ENCODE peak calls at places on chromosome 22, in eight cellular contexts. One of them, this sample, is unnamed.

GRCh38 chr22:20118572-20119020 is 1.6 kb upstream of the TRMT2A start:
- DNase-seq in esophagus muscularis mucosa: no peak
- DNase-seq in heart right ventricle: no peak
- DNase-seq in body of pancreas: no peak
- DNase-seq in fibroblast of the aortic adventitia: no peak
- DNase-seq in CD4-positive, alpha-beta T cell: no peak
- DNase-seq in thyroid gland: no peak
- DNase-seq in psoas muscle: peak
- DNase-seq in this sample: no peak

GRCh38 chr22:48804811-48805301 is 1022.8 kb downstream of the BRD1 start:
- DNase-seq in psoas muscle: no peak
- DNase-seq in CD4-positive, alpha-beta T cell: no peak
- DNase-seq in fibroblast of the aortic adventitia: no peak
- DNase-seq in thyroid gland: no peak
- DNase-seq in body of pancreas: no peak
- DNase-seq in esophagus muscularis mucosa: no peak
- DNase-seq in heart right ventricle: no peak
- DNase-seq in this sample: no peak

GRCh38 chr22:31241200-31241599 is 29.1 kb downstream of the LIMK2 start:
- DNase-seq in thyroid gland: no peak
- DNase-seq in esophagus muscularis mucosa: no peak
- DNase-seq in CD4-positive, alpha-beta T cell: no peak
- DNase-seq in body of pancreas: no peak
- DNase-seq in psoas muscle: no peak
- DNase-seq in fibroblast of the aortic adventitia: no peak
- DNase-seq in heart right ventricle: no peak
- DNase-seq in this sample: no peak

GRCh38 chr22:42700901-42701300 is 19.8 kb downstream of the A4GALT start:
- DNase-seq in CD4-positive, alpha-beta T cell: no peak
- DNase-seq in esophagus muscularis mucosa: no peak
- DNase-seq in thyroid gland: no peak
- DNase-seq in body of pancreas: no peak
- DNase-seq in heart right ventricle: no peak
- DNase-seq in psoas muscle: no peak
- DNase-seq in fibroblast of the aortic adventitia: no peak
- DNase-seq in this sample: no peak

GRCh38 chr22:42848941-42849340 is 8.1 kb downstream of the ARFGAP3 start:
- DNase-seq in psoas muscle: no peak
- DNase-seq in heart right ventricle: no peak
- DNase-seq in esophagus muscularis mucosa: no peak
- DNase-seq in thyroid gland: peak
- DNase-seq in body of pancreas: peak
- DNase-seq in fibroblast of the aortic adventitia: no peak
- DNase-seq in CD4-positive, alpha-beta T cell: no peak
- DNase-seq in this sample: no peak

GRCh38 chr22:48948575-48949170 is 879.0 kb downstream of the BRD1 start:
- DNase-seq in psoas muscle: no peak
- DNase-seq in fibroblast of the aortic adventitia: no peak
- DNase-seq in esophagus muscularis mucosa: peak
- DNase-seq in thyroid gland: no peak
- DNase-seq in heart right ventricle: no peak
- DNase-seq in body of pancreas: no peak
- DNase-seq in CD4-positive, alpha-beta T cell: no peak
- DNase-seq in this sample: no peak

GRCh38 chr22:43243275-43243768 is 56.4 kb upstream of the TTLL12 start:
- DNase-seq in thyroid gland: no peak
- DNase-seq in esophagus muscularis mucosa: no peak
- DNase-seq in heart right ventricle: no peak
- DNase-seq in CD4-positive, alpha-beta T cell: no peak
- DNase-seq in body of pancreas: no peak
- DNase-seq in psoas muscle: no peak
- DNase-seq in fibroblast of the aortic adventitia: no peak
- DNase-seq in this sample: no peak

GRCh38 chr22:45742866-45743450 is 71.3 kb downstream of the ATXN10 start:
- DNase-seq in esophagus muscularis mucosa: no peak
- DNase-seq in heart right ventricle: no peak
- DNase-seq in psoas muscle: peak
- DNase-seq in thyroid gland: no peak
- DNase-seq in body of pancreas: peak
- DNase-seq in CD4-positive, alpha-beta T cell: no peak
- DNase-seq in fibroblast of the aortic adventitia: peak
- DNase-seq in this sample: no peak

GRCh38 chr22:20438066-20438677 is 547 bp upstream of the SCARF2 start:
- DNase-seq in thyroid gland: no peak
- DNase-seq in body of pancreas: no peak
- DNase-seq in CD4-positive, alpha-beta T cell: no peak
- DNase-seq in psoas muscle: no peak
- DNase-seq in heart right ventricle: no peak
- DNase-seq in esophagus muscularis mucosa: no peak
- DNase-seq in fibroblast of the aortic adventitia: peak
- DNase-seq in this sample: no peak

GRCh38 chr22:32932176-32932575 is 126.0 kb downstream of the SYN3 start:
- DNase-seq in heart right ventricle: no peak
- DNase-seq in psoas muscle: no peak
- DNase-seq in body of pancreas: no peak
- DNase-seq in CD4-positive, alpha-beta T cell: no peak
- DNase-seq in fibroblast of the aortic adventitia: peak
- DNase-seq in esophagus muscularis mucosa: no peak
- DNase-seq in thyroid gland: no peak
- DNase-seq in this sample: no peak

GRCh38 chr22:40818747-40819662 is at the start of gene SLC25A17:
- DNase-seq in psoas muscle: peak
- DNase-seq in thyroid gland: peak
- DNase-seq in fibroblast of the aortic adventitia: peak
- DNase-seq in heart right ventricle: peak
- DNase-seq in CD4-positive, alpha-beta T cell: peak
- DNase-seq in body of pancreas: peak
- DNase-seq in esophagus muscularis mucosa: peak
- DNase-seq in this sample: peak

GRCh38 chr22:27930246-27931060 is 11.4 kb upstream of the PITPNB start:
- DNase-seq in thyroid gland: no peak
- DNase-seq in heart right ventricle: no peak
- DNase-seq in esophagus muscularis mucosa: no peak
- DNase-seq in CD4-positive, alpha-beta T cell: no peak
- DNase-seq in body of pancreas: no peak
- DNase-seq in fibroblast of the aortic adventitia: no peak
- DNase-seq in psoas muscle: no peak
- DNase-seq in this sample: no peak

GRCh38 chr22:21951931-21952465 is 650 bp downstream of the PPM1F start:
- DNase-seq in thyroid gland: peak
- DNase-seq in esophagus muscularis mucosa: no peak
- DNase-seq in CD4-positive, alpha-beta T cell: no peak
- DNase-seq in body of pancreas: peak
- DNase-seq in psoas muscle: peak
- DNase-seq in heart right ventricle: peak
- DNase-seq in fibroblast of the aortic adventitia: peak
- DNase-seq in this sample: no peak

GRCh38 chr22:24588370-24588755 is 4.5 kb downstream of the LRRC75B start:
- DNase-seq in body of pancreas: peak
- DNase-seq in CD4-positive, alpha-beta T cell: no peak
- DNase-seq in psoas muscle: no peak
- DNase-seq in fibroblast of the aortic adventitia: no peak
- DNase-seq in thyroid gland: peak
- DNase-seq in heart right ventricle: peak
- DNase-seq in esophagus muscularis mucosa: no peak
- DNase-seq in this sample: no peak

GRCh38 chr22:48489551-48490512 is 1337.8 kb downstream of the BRD1 start:
- DNase-seq in esophagus muscularis mucosa: no peak
- DNase-seq in CD4-positive, alpha-beta T cell: no peak
- DNase-seq in fibroblast of the aortic adventitia: no peak
- DNase-seq in heart right ventricle: no peak
- DNase-seq in body of pancreas: no peak
- DNase-seq in psoas muscle: no peak
- DNase-seq in thyroid gland: no peak
- DNase-seq in this sample: no peak

GRCh38 chr22:45594123-45594941 is 77.3 kb upstream of the ATXN10 start:
- DNase-seq in thyroid gland: no peak
- DNase-seq in CD4-positive, alpha-beta T cell: no peak
- DNase-seq in body of pancreas: no peak
- DNase-seq in psoas muscle: no peak
- DNase-seq in fibroblast of the aortic adventitia: no peak
- DNase-seq in esophagus muscularis mucosa: no peak
- DNase-seq in heart right ventricle: no peak
- DNase-seq in this sample: no peak

GRCh38 chr22:33404723-33405122 is 346.5 kb upstream of the SYN3 start:
- DNase-seq in psoas muscle: no peak
- DNase-seq in body of pancreas: no peak
- DNase-seq in esophagus muscularis mucosa: no peak
- DNase-seq in CD4-positive, alpha-beta T cell: no peak
- DNase-seq in heart right ventricle: no peak
- DNase-seq in thyroid gland: no peak
- DNase-seq in fibroblast of the aortic adventitia: no peak
- DNase-seq in this sample: no peak

GRCh38 chr22:21446128-21446826 is 20.9 kb upstream of the TMEM191C start:
- DNase-seq in psoas muscle: peak
- DNase-seq in esophagus muscularis mucosa: no peak
- DNase-seq in fibroblast of the aortic adventitia: no peak
- DNase-seq in CD4-positive, alpha-beta T cell: no peak
- DNase-seq in heart right ventricle: no peak
- DNase-seq in body of pancreas: peak
- DNase-seq in thyroid gland: no peak
- DNase-seq in this sample: no peak

GRCh38 chr22:50583294-50583865 is 731 bp upstream of the CHKB start:
- DNase-seq in esophagus muscularis mucosa: no peak
- DNase-seq in CD4-positive, alpha-beta T cell: no peak
- DNase-seq in psoas muscle: no peak
- DNase-seq in heart right ventricle: no peak
- DNase-seq in thyroid gland: no peak
- DNase-seq in fibroblast of the aortic adventitia: no peak
- DNase-seq in body of pancreas: no peak
- DNase-seq in this sample: no peak
- TF ChIP-seq CTCF in esophagus muscularis mucosa: no peak
- TF ChIP-seq CTCF in CD4-positive, alpha-beta T cell: peak
- TF ChIP-seq CTCF in psoas muscle: no peak
- TF ChIP-seq CTCF in heart right ventricle: no peak
- TF ChIP-seq CTCF in thyroid gland: no peak
- TF ChIP-seq CTCF in fibroblast of the aortic adventitia: peak
- TF ChIP-seq CTCF in body of pancreas: no peak
- TF ChIP-seq CTCF in this sample: no peak

DNA sequence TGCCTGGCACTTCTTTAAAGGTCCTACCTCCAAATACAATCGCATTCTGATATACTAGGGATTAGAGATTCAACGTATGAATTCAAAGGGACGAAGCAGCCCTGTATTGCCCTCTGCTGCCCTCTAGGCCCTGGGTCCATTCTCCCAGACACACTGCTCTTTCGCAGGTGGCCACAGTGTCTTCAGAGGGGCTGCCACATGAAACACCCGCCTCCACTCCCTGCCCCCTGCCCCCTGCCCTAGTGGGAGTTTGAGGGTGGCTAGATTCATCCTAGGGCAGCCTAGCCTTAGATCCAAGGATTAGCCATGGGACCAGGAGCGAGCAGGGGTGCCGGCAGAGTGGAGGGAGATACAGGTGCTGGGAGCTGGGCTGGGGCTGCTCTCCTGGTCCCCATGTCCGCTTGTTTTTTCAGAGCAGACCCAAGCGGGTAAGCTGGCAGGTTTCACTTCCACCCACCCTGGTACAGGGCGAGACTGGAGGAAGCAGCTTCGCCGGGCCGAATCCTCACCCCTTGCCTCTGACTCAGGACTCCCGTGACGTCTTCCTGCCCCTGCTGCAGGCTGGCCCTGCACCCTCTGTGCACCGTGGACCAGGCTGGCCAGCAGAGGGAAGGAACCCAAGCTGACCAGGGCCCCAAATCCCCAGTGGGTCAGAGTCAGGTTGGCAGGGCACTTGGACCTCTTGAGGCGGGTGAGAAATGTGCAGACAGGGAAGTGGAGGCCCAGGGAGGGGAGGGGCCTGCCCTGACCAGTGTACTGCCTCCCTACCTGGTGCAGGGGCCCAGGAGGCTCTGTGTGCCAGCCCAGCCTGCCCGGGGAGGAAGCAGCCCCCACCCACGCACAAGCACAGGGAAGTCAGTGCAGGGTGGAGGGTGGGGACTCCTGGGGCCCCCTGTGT is 28.4 kb upstream of the HMOX1 start:
- DNase-seq in heart right ventricle: peak
- DNase-seq in fibroblast of the aortic adventitia: no peak
- DNase-seq in body of pancreas: peak
- DNase-seq in esophagus muscularis mucosa: no peak
- DNase-seq in CD4-positive, alpha-beta T cell: peak
- DNase-seq in psoas muscle: peak
- DNase-seq in thyroid gland: no peak
- DNase-seq in this sample: peak
- TF ChIP-seq CTCF in heart right ventricle: peak
- TF ChIP-seq CTCF in fibroblast of the aortic adventitia: no peak
- TF ChIP-seq CTCF in body of pancreas: no peak
- TF ChIP-seq CTCF in esophagus muscularis mucosa: peak
- TF ChIP-seq CTCF in CD4-positive, alpha-beta T cell: no peak
- TF ChIP-seq CTCF in psoas muscle: peak
- TF ChIP-seq CTCF in thyroid gland: no peak
- TF ChIP-seq CTCF in this sample: peak

DNA sequence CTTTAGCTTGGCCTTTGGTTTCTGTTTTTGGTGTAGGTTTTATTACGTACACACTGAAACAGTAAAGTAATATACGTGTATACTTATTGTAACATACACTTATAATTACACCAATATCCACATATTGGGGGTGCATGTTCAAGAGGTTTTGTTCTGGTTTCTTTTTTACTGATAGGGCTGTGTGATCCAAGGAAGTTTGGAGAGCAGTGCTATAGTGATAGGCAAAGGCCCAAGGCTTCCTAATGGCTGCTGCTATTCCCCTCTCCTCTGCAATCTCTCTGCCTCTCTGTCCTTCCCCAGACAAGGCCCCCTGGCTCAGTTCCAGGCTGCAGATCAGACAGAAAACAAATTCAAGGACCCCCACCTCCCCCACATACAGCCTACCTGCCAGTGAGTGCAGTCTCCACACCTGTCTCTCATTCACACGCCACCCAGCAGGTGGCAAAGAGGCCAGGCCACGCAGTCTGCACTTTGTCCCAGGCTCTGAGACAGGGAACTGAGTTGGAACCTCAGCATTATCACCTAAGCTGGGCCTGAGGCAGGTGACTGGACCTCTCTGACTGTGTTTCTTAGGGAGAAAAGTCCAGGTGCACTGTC is 15.1 kb downstream of the TMEM184B start:
- DNase-seq in esophagus muscularis mucosa: no peak
- DNase-seq in CD4-positive, alpha-beta T cell: no peak
- DNase-seq in body of pancreas: peak
- DNase-seq in fibroblast of the aortic adventitia: no peak
- DNase-seq in thyroid gland: peak
- DNase-seq in psoas muscle: no peak
- DNase-seq in heart right ventricle: no peak
- DNase-seq in this sample: no peak
- TF ChIP-seq CTCF in esophagus muscularis mucosa: no peak
- TF ChIP-seq CTCF in CD4-positive, alpha-beta T cell: no peak
- TF ChIP-seq CTCF in body of pancreas: no peak
- TF ChIP-seq CTCF in fibroblast of the aortic adventitia: no peak
- TF ChIP-seq CTCF in thyroid gland: peak
- TF ChIP-seq CTCF in psoas muscle: no peak
- TF ChIP-seq CTCF in heart right ventricle: no peak
- TF ChIP-seq CTCF in this sample: no peak

DNA sequence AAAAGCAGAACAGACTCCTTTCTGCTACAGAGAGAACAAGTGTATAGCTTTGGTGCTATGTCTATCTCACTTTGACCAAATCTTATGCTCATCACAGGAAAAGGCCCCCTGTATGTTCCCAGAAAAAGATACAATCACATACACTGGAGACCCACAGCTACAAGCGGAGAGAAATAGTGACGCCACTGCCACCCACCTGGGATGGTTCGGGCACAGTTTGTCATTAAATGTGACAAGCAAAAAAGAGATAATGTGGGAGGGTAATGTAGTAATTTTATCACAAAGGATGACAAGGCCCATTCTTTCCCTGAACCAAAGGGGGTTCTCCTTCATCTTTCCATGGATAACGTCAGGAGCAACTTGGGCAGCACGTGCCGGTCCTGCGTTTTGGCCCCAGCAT is 32.0 kb downstream of the THOC5 start:
- DNase-seq in thyroid gland: no peak
- DNase-seq in fibroblast of the aortic adventitia: no peak
- DNase-seq in CD4-positive, alpha-beta T cell: no peak
- DNase-seq in body of pancreas: no peak
- DNase-seq in heart right ventricle: no peak
- DNase-seq in esophagus muscularis mucosa: no peak
- DNase-seq in psoas muscle: no peak
- DNase-seq in this sample: no peak
- TF ChIP-seq CTCF in thyroid gland: no peak
- TF ChIP-seq CTCF in fibroblast of the aortic adventitia: no peak
- TF ChIP-seq CTCF in CD4-positive, alpha-beta T cell: no peak
- TF ChIP-seq CTCF in body of pancreas: no peak
- TF ChIP-seq CTCF in heart right ventricle: no peak
- TF ChIP-seq CTCF in esophagus muscularis mucosa: no peak
- TF ChIP-seq CTCF in psoas muscle: no peak
- TF ChIP-seq CTCF in this sample: no peak

This sample was measured in GM13976.